ENCODE peak calls at places on chromosomes 2 and 18, in seven cellular contexts. X is RWPE1; N is stimulated activated CD8-positive, alpha-beta memory T cell treated with anti-CD3 and anti-CD28 coated beads, Interleukin-12 subunit alpha, Interleukin-12 subunit beta, amount 100 ng/mL, for 4 hours; Y is stimulated activated naive CD8-positive, alpha-beta T cell treated with anti-CD3 and anti-CD28 coated beads, Interleukin-15, Interleukin-2, amounts not matched to agents 100 U/mL and 50 U/mL, for 24 hours; G is nephron progenitor cell; L is activated T-cell treated with anti-CD3 and anti-CD28 coated beads for 4 hours; C is activated CD8-positive, alpha-beta memory T cell treated with anti-CD3 and anti-CD28 coated beads for 48 hours. H is an unnamed sample.

GRCh38 chr2:190205643-190206042 is 114.0 kb downstream of the HIBCH start:
- DNase-seq in G (no peak), X (no peak), L (no peak), N (no peak), C (no peak), Y (no peak), H (no peak)

GRCh38 chr18:46759885-46760284 is 3.0 kb upstream of the ST8SIA5 start:
- DNase-seq in N (no peak), Y (no peak), X (no peak), C (no peak), L (no peak), G (no peak), H (no peak)

GRCh38 chr18:80253236-80253635 is 5.9 kb upstream of the PARD6G start:
- DNase-seq in X (no peak), L (no peak), N (no peak), C (no peak), Y (no peak), G (no peak), H (no peak)

GRCh38 chr18:34339155-34339554 is 114.4 kb upstream of the NOL4 start:
- DNase-seq in G (no peak), Y (no peak), C (no peak), X (no peak), N (no peak), L (no peak), H (no peak)

GRCh38 chr2:160581035-160581434 is 87.4 kb upstream of the RBMS1 start:
- DNase-seq in N (no peak), C (no peak), X (no peak), G (no peak), L (no peak), Y (no peak), H (peak)

GRCh38 chr2:131039535-131039907 is 53.7 kb downstream of the FAM168B start:
- DNase-seq in X (no peak), N (no peak), C (no peak), G (no peak), Y (no peak), L (no peak), H (no peak)

GRCh38 chr2:215460682-215461081 is 24.8 kb upstream of the FN1 start:
- DNase-seq in N (no peak), G (no peak), X (no peak), L (no peak), Y (no peak), C (no peak), H (peak)

GRCh38 chr2:12778369-12778768 is 61.6 kb downstream of the TRIB2 start:
- DNase-seq in Y (no peak), G (peak), N (no peak), X (no peak), C (no peak), L (no peak), H (no peak)